ENCODE peak calls at places on chromosomes 7 and 10, in ten cellular contexts. D is cardiac fibroblast; I is astrocyte of the spinal cord; V is epithelial cell of esophagus; C is fibroblast of lung; L is neural progenitor cell; X is activated CD8-positive, alpha-beta T cell treated with anti-CD3 and anti-CD28 coated beads for 36 hours; P is nephron progenitor cell; R is Caco-2; O is MCF 10A. Z is an unnamed sample.
A peak's percentile ranks its signal among the peaks of the same experiment; 100 is the strongest.

GRCh38 chr7:158512869-158513268 is 74.8 kb downstream of the PTPRN2 start:
- DNase-seq in D (no peak), I (no peak), V (no peak), C (no peak), L (no peak), X (no peak), P (no peak), R (no peak), O (no peak), Z (no peak)

GRCh38 chr7:49564379-49564714 is 209.1 kb upstream of the VWC2 start:
- DNase-seq in D (no peak), I (no peak), V (no peak), C (no peak), L (no peak), X (no peak), P (no peak), R (no peak), O (no peak), Z (peak; percentile 41)

GRCh38 chr10:22710139-22710745 is 4.1 kb downstream of the PIP4K2A start:
- DNase-seq in D (peak; percentile 21), I (no peak), V (no peak), C (no peak), L (no peak), X (peak; percentile 51), P (no peak), R (no peak), O (no peak), Z (no peak)

GRCh38 chr7:121266307-121266894 is 62.4 kb upstream of the WNT16 start:
- DNase-seq in D (no peak), I (no peak), V (no peak), C (no peak), L (no peak), X (no peak), P (no peak), R (no peak), O (no peak), Z (no peak)

GRCh38 chr7:140653319-140654108 is 12.9 kb upstream of the DENND2A start:
- DNase-seq in D (peak; percentile 86), I (peak; percentile 73), V (peak; percentile 76), C (peak; percentile 59), L (peak; percentile 86), X (no peak), P (peak; percentile 71), R (peak; percentile 71), O (peak; percentile 84), Z (peak; percentile 54)

GRCh38 chr10:91162050-91162494 is 58.4 kb upstream of the PCGF5 start:
- DNase-seq in D (no peak), I (no peak), V (peak; percentile 39), C (peak; percentile 16), L (no peak), X (peak; percentile 61), P (no peak), R (no peak), O (peak; percentile 34), Z (no peak)

GRCh38 chr10:10869592-10869991 is 148.1 kb upstream of the CELF2 start:
- DNase-seq in D (peak; percentile 63), I (peak; percentile 44), V (peak; percentile 73), C (peak; percentile 78), L (no peak), X (no peak), P (no peak), R (no peak), O (peak; percentile 28), Z (peak; percentile 31)

GRCh38 chr10:74103560-74104248 is 46.9 kb downstream of the AP3M1 start:
- DNase-seq in D (peak; percentile 57), I (peak; percentile 47), V (peak; percentile 15), C (peak; percentile 28), L (peak; percentile 34), X (no peak), P (no peak), R (no peak), O (peak; percentile 33), Z (peak; percentile 52)

GRCh38 chr10:17409170-17409733 is 45.1 kb downstream of the ST8SIA6 start:
- DNase-seq in D (peak; percentile 39), I (peak; percentile 33), V (peak; percentile 16), C (no peak), L (no peak), X (no peak), P (no peak), R (no peak), O (peak; percentile 33), Z (peak; percentile 14)

DNA sequence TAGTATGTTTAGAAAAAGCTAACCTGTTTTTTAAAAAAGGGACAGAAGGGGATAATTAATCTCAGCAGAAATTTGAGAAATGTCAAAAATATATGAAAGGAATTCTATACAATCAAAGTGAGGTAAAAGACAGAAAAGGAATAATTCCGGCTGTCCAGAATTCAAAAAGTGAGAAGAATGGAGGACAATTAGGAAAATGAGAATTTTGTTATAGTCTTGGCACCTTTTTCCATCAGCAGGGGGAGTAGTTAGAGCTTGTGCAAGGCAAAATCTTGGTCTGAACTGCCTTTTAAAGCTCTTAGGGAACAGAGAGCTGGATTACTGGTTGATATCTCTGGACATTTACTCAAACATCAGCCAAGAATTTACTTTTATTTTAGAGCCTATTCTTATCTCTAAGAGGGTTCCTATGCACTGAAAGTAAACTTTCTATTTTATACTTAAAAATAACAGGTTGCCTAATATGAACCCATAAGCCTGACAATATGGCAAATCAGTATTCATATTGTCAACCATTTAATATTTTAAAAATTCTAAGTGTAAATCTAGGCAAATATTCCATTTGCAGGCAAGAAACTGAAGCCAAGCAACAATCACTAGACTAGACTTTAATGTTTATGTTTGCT is 185.6 kb downstream of the ANK3 start:
- DNase-seq in D (peak; percentile 73), I (peak; percentile 41), V (peak; percentile 48), C (peak; percentile 45), L (peak; percentile 66), X (no peak), P (no peak), R (no peak), O (peak; percentile 52), Z (no peak)
- TF ChIP-seq CTCF in D (peak; percentile 73), I (peak; percentile 76), V (peak; percentile 75), C (peak; percentile 74), L (peak; percentile 76), X (peak; percentile 32), P (peak; percentile 58), R (peak; percentile 87), O (peak; percentile 64), Z (peak; percentile 30)

GRCh38 chr7:103989200-103989784 is at the start of gene RELN:
- DNase-seq in D (peak; percentile 29), I (peak; percentile 40), V (peak; percentile 38), C (peak; percentile 49), L (peak; percentile 74), X (peak; percentile 3), P (peak; percentile 66), R (no peak), O (no peak), Z (peak; percentile 32)

GRCh38 chr7:103988468-103989199 is 824 bp downstream of the RELN start:
- DNase-seq in D (no peak), I (peak; percentile 19), V (peak; percentile 3), C (peak; percentile 2), L (peak; percentile 24), X (no peak), P (peak; percentile 29), R (no peak), O (no peak), Z (peak; percentile 24)

GRCh38 chr7:103990991-103991390 is 1.5 kb upstream of the RELN start:
- DNase-seq in D (no peak), I (no peak), V (no peak), C (no peak), L (no peak), X (no peak), P (no peak), R (no peak), O (no peak), Z (no peak)

GRCh38 chr7:103991406-103991805 is 1.9 kb upstream of the RELN start:
- DNase-seq in D (no peak), I (no peak), V (no peak), C (no peak), L (no peak), X (no peak), P (no peak), R (no peak), O (no peak), Z (no peak)

GRCh38 chr7:103989785-103990775 is 622 bp upstream of the RELN start:
- DNase-seq in D (peak; percentile 39), I (peak; percentile 52), V (peak; percentile 20), C (peak; percentile 30), L (peak; percentile 68), X (peak; percentile 3), P (peak; percentile 69), R (no peak), O (no peak), Z (peak; percentile 41)
- TF ChIP-seq CTCF in D (no peak), I (peak; percentile 16), V (no peak), C (no peak), L (peak; percentile 41), X (no peak), P (no peak), R (peak; percentile 19), O (no peak), Z (no peak)

GRCh38 chr7:92448185-92448747 is 984 bp downstream of the GATAD1 start:
- DNase-seq in D (peak; percentile 65), I (peak; percentile 63), V (peak; percentile 63), C (peak; percentile 65), L (peak; percentile 26), X (peak; percentile 81), P (peak; percentile 14), R (peak; percentile 65), O (peak; percentile 67), Z (peak; percentile 56)
- TF ChIP-seq CTCF in D (peak; percentile 46), I (peak; percentile 49), V (peak; percentile 47), C (peak; percentile 49), L (peak; percentile 16), X (peak; percentile 62), P (no peak), R (peak; percentile 39), O (peak; percentile 37), Z (no peak)

GRCh38 chr10:8520382-8520781 is 465.9 kb downstream of the GATA3 start:
- DNase-seq in D (no peak), I (no peak), V (no peak), C (no peak), L (no peak), X (no peak), P (no peak), R (no peak), O (no peak), Z (no peak)
- TF ChIP-seq CTCF in D (peak; percentile 6), I (no peak), V (peak; percentile 23), C (no peak), L (peak; percentile 42), X (no peak), P (no peak), R (peak; percentile 39), O (no peak), Z (no peak)

GRCh38 chr10:72702868-72703581 is 11.1 kb downstream of the MCU start:
- DNase-seq in D (peak; percentile 84), I (no peak), V (no peak), C (peak; percentile 77), L (no peak), X (peak; percentile 12), P (no peak), R (no peak), O (no peak), Z (no peak)
- TF ChIP-seq CTCF in D (no peak), I (no peak), V (no peak), C (no peak), L (no peak), X (no peak), P (no peak), R (no peak), O (no peak), Z (no peak)

GRCh38 chr7:149422065-149422913 is 38.6 kb downstream of the ZNF777 start:
- DNase-seq in D (peak; percentile 72), I (peak; percentile 51), V (peak; percentile 79), C (peak; percentile 64), L (peak; percentile 94), X (peak; percentile 67), P (peak; percentile 80), R (peak; percentile 91), O (peak; percentile 69), Z (peak; percentile 98)
- TF ChIP-seq CTCF in D (peak; percentile 22), I (peak; percentile 43), V (no peak), C (peak; percentile 38), L (peak; percentile 53), X (peak; percentile 61), P (peak; percentile 11), R (peak; percentile 51), O (peak; percentile 39), Z (peak; percentile 98)

GRCh38 chr7:129370812-129371211 is 63.4 kb upstream of the STRIP2 start:
- DNase-seq in D (peak; percentile 4), I (no peak), V (no peak), C (peak; percentile 17), L (peak; percentile 14), X (no peak), P (no peak), R (no peak), O (no peak), Z (peak; percentile 8)
- TF ChIP-seq CTCF in D (no peak), I (no peak), V (no peak), C (no peak), L (no peak), X (no peak), P (no peak), R (peak; percentile 1), O (no peak), Z (no peak)